ENCODE peak calls at places on chromosomes 6 and 20, in six cellular contexts. One of them, this sample, is unnamed.

GRCh38 chr20:63664861-63665594 is 6.9 kb downstream of the RTEL1 start:
- DNase-seq in Peyer's patch: no peak
- DNase-seq in right lobe of liver: no peak
- DNase-seq in vagina: no peak
- DNase-seq in neuronal stem cell: peak; percentile 72
- DNase-seq in aorta: no peak
- DNase-seq in this sample: no peak

GRCh38 chr20:36404435-36404978 is 98.4 kb downstream of the DLGAP4 start:
- DNase-seq in Peyer's patch: no peak
- DNase-seq in right lobe of liver: no peak
- DNase-seq in vagina: no peak
- DNase-seq in neuronal stem cell: no peak
- DNase-seq in aorta: no peak
- DNase-seq in this sample: no peak

GRCh38 chr20:46221271-46221670 is 87.0 kb downstream of the CDH22 start:
- DNase-seq in Peyer's patch: no peak
- DNase-seq in right lobe of liver: no peak
- DNase-seq in vagina: no peak
- DNase-seq in neuronal stem cell: no peak
- DNase-seq in aorta: peak; percentile 2
- DNase-seq in this sample: no peak

GRCh38 chr20:1802385-1803215 is 92.6 kb upstream of the SIRPA start:
- DNase-seq in Peyer's patch: peak; percentile 83
- DNase-seq in right lobe of liver: peak; percentile 79
- DNase-seq in vagina: peak; percentile 86
- DNase-seq in neuronal stem cell: peak; percentile 65
- DNase-seq in aorta: peak; percentile 87
- DNase-seq in this sample: no peak

GRCh38 chr20:10802201-10802600 is 128.4 kb upstream of the JAG1 start:
- DNase-seq in Peyer's patch: no peak
- DNase-seq in right lobe of liver: no peak
- DNase-seq in vagina: no peak
- DNase-seq in neuronal stem cell: no peak
- DNase-seq in aorta: no peak
- DNase-seq in this sample: no peak

GRCh38 chr6:1584996-1585668 is 24.6 kb upstream of the FOXC1 start:
- DNase-seq in Peyer's patch: no peak
- DNase-seq in right lobe of liver: no peak
- DNase-seq in vagina: peak; percentile 70
- DNase-seq in neuronal stem cell: no peak
- DNase-seq in aorta: no peak
- DNase-seq in this sample: no peak

GRCh38 chr6:157631838-157632237 is 191.2 kb upstream of the SNX9 start:
- DNase-seq in Peyer's patch: no peak
- DNase-seq in right lobe of liver: no peak
- DNase-seq in vagina: no peak
- DNase-seq in neuronal stem cell: no peak
- DNase-seq in aorta: peak; percentile 36
- DNase-seq in this sample: no peak

GRCh38 chr6:157995458-157995857 is 13.8 kb downstream of the SYNJ2 start:
- DNase-seq in Peyer's patch: no peak
- DNase-seq in right lobe of liver: peak; percentile 8
- DNase-seq in vagina: no peak
- DNase-seq in neuronal stem cell: no peak
- DNase-seq in aorta: no peak
- DNase-seq in this sample: no peak

GRCh38 chr6:34517966-34518365 is 38.2 kb downstream of the SPDEF start:
- DNase-seq in Peyer's patch: no peak
- DNase-seq in right lobe of liver: no peak
- DNase-seq in vagina: no peak
- DNase-seq in neuronal stem cell: no peak
- DNase-seq in aorta: peak; percentile 6
- DNase-seq in this sample: no peak

GRCh38 chr6:163826668-163827067 is 412.1 kb downstream of the QKI start:
- DNase-seq in Peyer's patch: no peak
- DNase-seq in right lobe of liver: no peak
- DNase-seq in vagina: no peak
- DNase-seq in neuronal stem cell: no peak
- DNase-seq in aorta: no peak
- DNase-seq in this sample: no peak

GRCh38 chr20:4246428-4246827 is 231.1 kb upstream of the RNF24 start:
- DNase-seq in Peyer's patch: no peak
- DNase-seq in right lobe of liver: no peak
- DNase-seq in vagina: no peak
- DNase-seq in neuronal stem cell: no peak
- DNase-seq in aorta: no peak
- DNase-seq in this sample: no peak

GRCh38 chr6:139064981-139065665 is 36.6 kb downstream of the ABRACL start:
- DNase-seq in Peyer's patch: no peak
- DNase-seq in right lobe of liver: no peak
- DNase-seq in vagina: no peak
- DNase-seq in neuronal stem cell: no peak
- DNase-seq in aorta: no peak
- DNase-seq in this sample: no peak

GRCh38 chr6:138341176-138341575 is 36.5 kb upstream of the SMIM28 start:
- DNase-seq in Peyer's patch: no peak
- DNase-seq in right lobe of liver: no peak
- DNase-seq in vagina: no peak
- DNase-seq in neuronal stem cell: no peak
- DNase-seq in aorta: no peak
- DNase-seq in this sample: no peak

GRCh38 chr6:27770724-27771123 is 141.5 kb downstream of the OR2B2 start:
- DNase-seq in Peyer's patch: no peak
- DNase-seq in right lobe of liver: no peak
- DNase-seq in vagina: no peak
- DNase-seq in neuronal stem cell: no peak
- DNase-seq in aorta: no peak
- DNase-seq in this sample: no peak

GRCh38 chr20:845226-845868 is 11.8 kb downstream of the FAM110A start:
- DNase-seq in Peyer's patch: no peak
- DNase-seq in right lobe of liver: no peak
- DNase-seq in vagina: no peak
- DNase-seq in neuronal stem cell: no peak
- DNase-seq in aorta: no peak
- DNase-seq in this sample: no peak

GRCh38 chr6:161211380-161212035 is 62.4 kb downstream of the AGPAT4 start:
- DNase-seq in Peyer's patch: no peak
- DNase-seq in right lobe of liver: no peak
- DNase-seq in vagina: no peak
- DNase-seq in neuronal stem cell: peak; percentile 12
- DNase-seq in aorta: no peak
- DNase-seq in this sample: no peak

GRCh38 chr6:161214722-161215121 is 59.1 kb downstream of the AGPAT4 start:
- DNase-seq in Peyer's patch: no peak
- DNase-seq in right lobe of liver: no peak
- DNase-seq in vagina: no peak
- DNase-seq in neuronal stem cell: no peak
- DNase-seq in aorta: no peak
- DNase-seq in this sample: no peak

GRCh38 chr6:161215193-161215592 is 58.7 kb downstream of the AGPAT4 start:
- DNase-seq in Peyer's patch: no peak
- DNase-seq in right lobe of liver: no peak
- DNase-seq in vagina: no peak
- DNase-seq in neuronal stem cell: no peak
- DNase-seq in aorta: no peak
- DNase-seq in this sample: no peak

GRCh38 chr6:161210857-161211256 is 63.0 kb downstream of the AGPAT4 start:
- DNase-seq in Peyer's patch: no peak
- DNase-seq in right lobe of liver: no peak
- DNase-seq in vagina: no peak
- DNase-seq in neuronal stem cell: no peak
- DNase-seq in aorta: no peak
- DNase-seq in this sample: no peak

DNA sequence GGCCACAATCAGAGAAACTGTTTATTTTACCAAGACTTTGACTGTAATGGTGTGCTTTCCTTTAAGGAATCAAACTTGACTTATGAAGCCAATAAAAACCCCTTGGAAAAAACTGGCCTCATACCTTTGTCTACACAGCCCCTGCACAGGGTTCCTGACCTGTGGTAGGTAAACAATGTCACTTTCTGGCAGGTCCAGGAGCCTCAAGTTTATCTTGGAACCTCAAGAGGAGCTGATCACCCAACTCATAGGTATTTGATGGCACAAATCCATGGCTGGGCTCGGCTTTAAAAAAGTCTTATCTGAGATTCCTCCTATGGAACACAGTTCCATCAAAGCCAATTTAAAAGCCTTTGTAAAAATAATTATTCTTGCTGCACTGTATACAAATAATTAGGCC is 61.0 kb downstream of the AGPAT4 start:
- DNase-seq in Peyer's patch: no peak
- DNase-seq in right lobe of liver: no peak
- DNase-seq in vagina: no peak
- DNase-seq in neuronal stem cell: no peak
- DNase-seq in aorta: no peak
- DNase-seq in this sample: no peak
- H3K9me3 ChIP-seq in Peyer's patch: no peaks in the 10 kb centered on the region
- H3K9me3 ChIP-seq in right lobe of liver: no peaks in the 10 kb centered on the region
- H3K9me3 ChIP-seq in vagina: no peaks in the 10 kb centered on the region
- H3K9me3 ChIP-seq in neuronal stem cell: peaks cover 76% of the 10 kb centered on the region
- H3K9me3 ChIP-seq in aorta: peaks cover 1% of the 10 kb centered on the region
- H3K9me3 ChIP-seq in this sample: peaks cover 3% of the 10 kb centered on the region

DNA sequence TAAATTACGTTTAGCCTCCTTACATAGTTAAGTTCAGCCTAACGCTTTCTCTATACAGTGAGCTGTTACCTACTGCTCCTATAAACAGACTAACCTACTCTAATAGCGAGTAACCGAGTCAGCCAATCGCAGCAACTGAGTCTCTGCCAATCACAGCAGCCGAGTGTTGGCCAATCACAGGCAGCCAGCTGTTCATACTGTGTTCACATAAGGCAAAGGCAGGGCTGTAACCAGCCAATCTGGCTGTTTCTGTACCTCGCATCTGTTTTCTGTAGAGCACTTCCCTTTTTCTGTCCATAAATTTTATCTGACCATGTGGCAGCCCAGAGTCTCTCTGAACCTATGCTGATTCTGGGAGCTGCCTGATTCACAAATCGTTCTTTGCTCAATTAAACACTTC is 263.9 kb upstream of the JARID2 start:
- DNase-seq in Peyer's patch: no peak
- DNase-seq in right lobe of liver: no peak
- DNase-seq in vagina: no peak
- DNase-seq in neuronal stem cell: no peak
- DNase-seq in aorta: no peak
- DNase-seq in this sample: no peak
- H3K9me3 ChIP-seq in Peyer's patch: no peaks in the 10 kb centered on the region
- H3K9me3 ChIP-seq in right lobe of liver: no peaks in the 10 kb centered on the region
- H3K9me3 ChIP-seq in vagina: no peaks in the 10 kb centered on the region
- H3K9me3 ChIP-seq in neuronal stem cell: no peaks in the 10 kb centered on the region
- H3K9me3 ChIP-seq in aorta: no peaks in the 10 kb centered on the region
- H3K9me3 ChIP-seq in this sample: no peaks in the 10 kb centered on the region

GRCh38 chr6:169863149-169863525 is 111.7 kb downstream of the ERMARD start:
- DNase-seq in Peyer's patch: no peak
- DNase-seq in right lobe of liver: no peak
- DNase-seq in vagina: no peak
- DNase-seq in neuronal stem cell: no peak
- DNase-seq in aorta: no peak
- DNase-seq in this sample: no peak
- H3K9me3 ChIP-seq in Peyer's patch: no peaks in the 10 kb centered on the region
- H3K9me3 ChIP-seq in right lobe of liver: no peaks in the 10 kb centered on the region
- H3K9me3 ChIP-seq in vagina: no peaks in the 10 kb centered on the region
- H3K9me3 ChIP-seq in neuronal stem cell: peaks cover 1% of the 10 kb centered on the region
- H3K9me3 ChIP-seq in aorta: no peaks in the 10 kb centered on the region
- H3K9me3 ChIP-seq in this sample: no peaks in the 10 kb centered on the region

DNA sequence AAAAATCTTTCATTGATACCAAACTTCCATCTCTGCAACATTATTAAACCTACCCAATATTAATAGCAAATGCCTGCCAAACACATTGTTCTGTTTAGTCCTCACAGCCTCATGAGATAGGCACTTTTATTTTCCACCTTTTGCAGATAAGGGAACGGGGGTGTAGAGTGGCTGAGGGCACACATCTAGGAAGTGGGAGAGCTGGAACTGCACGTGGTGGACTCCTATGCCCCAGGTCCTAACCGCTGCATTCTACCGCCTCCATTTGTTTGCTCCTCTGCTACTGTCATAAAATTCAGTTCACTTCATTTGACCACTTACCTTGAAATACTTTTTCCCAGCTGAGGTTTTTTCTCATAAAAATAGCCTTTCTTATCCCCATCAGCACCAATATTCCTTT is 7.6 kb downstream of the FAM217A start:
- DNase-seq in Peyer's patch: no peak
- DNase-seq in right lobe of liver: no peak
- DNase-seq in vagina: no peak
- DNase-seq in neuronal stem cell: no peak
- DNase-seq in aorta: no peak
- DNase-seq in this sample: no peak
- H3K9me3 ChIP-seq in Peyer's patch: no peaks in the 10 kb centered on the region
- H3K9me3 ChIP-seq in right lobe of liver: no peaks in the 10 kb centered on the region
- H3K9me3 ChIP-seq in vagina: no peaks in the 10 kb centered on the region
- H3K9me3 ChIP-seq in neuronal stem cell: no peaks in the 10 kb centered on the region
- H3K9me3 ChIP-seq in aorta: no peaks in the 10 kb centered on the region
- H3K9me3 ChIP-seq in this sample: no peaks in the 10 kb centered on the region

This sample was measured in keratinocyte.